ENCODE peak calls at places on chromosomes 3 and 15, in eight cellular contexts. J is GM03348; I is activated CD4-positive, alpha-beta T cell treated with anti-CD3 and anti-CD28 coated beads, Interleukin-2, amount 10 ng/mL, durations not matched to agents 7 days and 5 days; P is hepatocyte; F is iris pigment epithelial cell; Z is NCI-H1105; M is fibroblast of the conjunctiva; N is GF-D8. T is an unnamed sample.

GRCh38 chr3:123346726-123347125 is 102.2 kb downstream of the ADCY5 start:
- DNase-seq in Z (no peak), F (no peak), N (no peak), P (no peak), J (no peak), M (no peak), I (no peak), T (no peak)

GRCh38 chr15:68666120-68666811 is 87.5 kb downstream of the CORO2B start:
- DNase-seq in F (no peak), J (no peak), I (no peak), M (no peak), Z (peak; percentile 86), N (peak; percentile 17), P (no peak), T (no peak)

GRCh38 chr15:67834593-67835348 is 5.1 kb downstream of the RNU6-1 start:
- DNase-seq in Z (peak; percentile 8), M (no peak), I (no peak), N (no peak), J (no peak), F (no peak), P (no peak), T (no peak)

GRCh38 chr3:147887797-147888196 is 478.6 kb downstream of the ZIC1 start:
- DNase-seq in N (no peak), M (no peak), F (no peak), I (no peak), Z (no peak), P (no peak), J (no peak), T (no peak)

GRCh38 chr3:33991673-33992072 is 193.2 kb downstream of the PDCD6IP start:
- DNase-seq in N (no peak), J (no peak), M (no peak), F (peak; percentile 31), Z (no peak), P (no peak), I (no peak), T (no peak)

GRCh38 chr3:143234521-143234920 is 115.0 kb downstream of the CHST2 start:
- DNase-seq in Z (no peak), M (no peak), N (no peak), J (peak; percentile 30), P (no peak), F (peak; percentile 29), I (no peak), T (no peak)

GRCh38 chr15:68488966-68489365 is 57.0 kb upstream of the ITGA11 start:
- DNase-seq in J (no peak), I (no peak), Z (no peak), N (no peak), F (no peak), M (no peak), P (no peak), T (no peak)

GRCh38 chr15:41801850-41802455 is 25.9 kb upstream of the JMJD7 start:
- DNase-seq in F (peak; percentile 60), J (no peak), I (no peak), P (no peak), M (no peak), N (no peak), Z (no peak), T (no peak)

GRCh38 chr3:114504941-114505632 is 211.3 kb downstream of the TIGIT start:
- DNase-seq in Z (no peak), J (no peak), F (no peak), P (no peak), M (no peak), I (no peak), N (no peak), T (no peak)

GRCh38 chr15:61186905-61187865 is 41.9 kb downstream of the RORA start:
- DNase-seq in N (no peak), F (no peak), I (no peak), P (no peak), Z (peak; percentile 83), J (no peak), M (no peak), T (no peak)

GRCh38 chr15:60355148-60355857 is 42.5 kb downstream of the ANXA2 start:
- DNase-seq in N (no peak), P (no peak), Z (no peak), I (no peak), J (no peak), F (no peak), M (no peak), T (no peak)

GRCh38 chr3:14484741-14485140 is 55.4 kb downstream of the GRIP2 start:
- DNase-seq in I (no peak), N (no peak), P (no peak), F (no peak), Z (no peak), M (no peak), J (no peak), T (no peak)

GRCh38 chr3:72347819-72348319 is 500.4 kb downstream of the SHQ1 start:
- DNase-seq in P (peak; percentile 44), Z (no peak), M (no peak), I (peak; percentile 57), F (peak; percentile 76), J (peak; percentile 43), N (peak; percentile 90), T (peak; percentile 47)

GRCh38 chr3:43031490-43032216 is 52.5 kb downstream of the GASK1A start:
- DNase-seq in I (no peak), J (no peak), N (no peak), Z (no peak), F (no peak), M (no peak), P (no peak), T (no peak)

GRCh38 chr3:54374214-54374855 is 252.0 kb downstream of the CACNA2D3 start:
- DNase-seq in I (peak; percentile 9), F (no peak), P (peak; percentile 53), N (no peak), J (no peak), Z (no peak), M (no peak), T (no peak)

T was measured in effector memory CD4-positive, alpha-beta T cell.